ENCODE peak calls at places on chromosomes 12 and 14, in nine cellular contexts. One of them, this sample, is unnamed. For H3K27me3 and H3K36me3, the result is how much of the 10 kb centered on the place peaks cover.

GRCh38 chr14:63727736-63728728 is at the start of gene SGPP1:
- DNase-seq in colonic mucosa: peak
- DNase-seq in effector memory CD4-positive, alpha-beta T cell: peak
- DNase-seq in astrocyte: peak
- DNase-seq in psoas muscle: peak
- DNase-seq in tibial nerve: peak
- DNase-seq in uterus: peak
- DNase-seq in naive thymus-derived CD4-positive, alpha-beta T cell: peak
- DNase-seq in left ventricle myocardium inferior: peak
- DNase-seq in this sample: peak

GRCh38 chr14:94077823-94078222 is 3.2 kb downstream of the DDX24 start:
- DNase-seq in tibial nerve: no peak
- DNase-seq in psoas muscle: no peak
- DNase-seq in naive thymus-derived CD4-positive, alpha-beta T cell: no peak
- DNase-seq in effector memory CD4-positive, alpha-beta T cell: no peak
- DNase-seq in left ventricle myocardium inferior: no peak
- DNase-seq in astrocyte: no peak
- DNase-seq in uterus: no peak
- DNase-seq in colonic mucosa: no peak
- DNase-seq in this sample: no peak

GRCh38 chr14:22122227-22123187 is 448.9 kb upstream of the OR4E1 start:
- DNase-seq in left ventricle myocardium inferior: no peak
- DNase-seq in colonic mucosa: peak
- DNase-seq in psoas muscle: no peak
- DNase-seq in effector memory CD4-positive, alpha-beta T cell: no peak
- DNase-seq in astrocyte: no peak
- DNase-seq in uterus: no peak
- DNase-seq in naive thymus-derived CD4-positive, alpha-beta T cell: peak
- DNase-seq in tibial nerve: no peak
- DNase-seq in this sample: no peak

GRCh38 chr12:61891632-61892031 is 368.6 kb upstream of the USP15 start:
- DNase-seq in uterus: no peak
- DNase-seq in astrocyte: no peak
- DNase-seq in tibial nerve: no peak
- DNase-seq in psoas muscle: no peak
- DNase-seq in colonic mucosa: no peak
- DNase-seq in effector memory CD4-positive, alpha-beta T cell: no peak
- DNase-seq in left ventricle myocardium inferior: no peak
- DNase-seq in naive thymus-derived CD4-positive, alpha-beta T cell: no peak
- DNase-seq in this sample: no peak

GRCh38 chr12:65155784-65156183 is 13.6 kb upstream of the LEMD3 start:
- DNase-seq in psoas muscle: no peak
- DNase-seq in left ventricle myocardium inferior: no peak
- DNase-seq in uterus: no peak
- DNase-seq in naive thymus-derived CD4-positive, alpha-beta T cell: no peak
- DNase-seq in colonic mucosa: no peak
- DNase-seq in effector memory CD4-positive, alpha-beta T cell: no peak
- DNase-seq in astrocyte: no peak
- DNase-seq in tibial nerve: no peak
- DNase-seq in this sample: no peak

GRCh38 chr12:97148941-97149559 is 242.0 kb downstream of the NEDD1 start:
- DNase-seq in colonic mucosa: peak
- DNase-seq in tibial nerve: peak
- DNase-seq in psoas muscle: peak
- DNase-seq in astrocyte: no peak
- DNase-seq in effector memory CD4-positive, alpha-beta T cell: peak
- DNase-seq in left ventricle myocardium inferior: peak
- DNase-seq in uterus: no peak
- DNase-seq in naive thymus-derived CD4-positive, alpha-beta T cell: peak
- DNase-seq in this sample: peak

GRCh38 chr14:74290415-74290814 is 12.3 kb downstream of the ABCD4 start:
- DNase-seq in psoas muscle: no peak
- DNase-seq in left ventricle myocardium inferior: no peak
- DNase-seq in tibial nerve: no peak
- DNase-seq in uterus: no peak
- DNase-seq in astrocyte: no peak
- DNase-seq in effector memory CD4-positive, alpha-beta T cell: no peak
- DNase-seq in colonic mucosa: no peak
- DNase-seq in naive thymus-derived CD4-positive, alpha-beta T cell: peak
- DNase-seq in this sample: peak

GRCh38 chr14:64201296-64201695 is 92.9 kb downstream of the ESR2 start:
- DNase-seq in astrocyte: no peak
- DNase-seq in left ventricle myocardium inferior: no peak
- DNase-seq in effector memory CD4-positive, alpha-beta T cell: no peak
- DNase-seq in uterus: no peak
- DNase-seq in psoas muscle: no peak
- DNase-seq in colonic mucosa: no peak
- DNase-seq in naive thymus-derived CD4-positive, alpha-beta T cell: no peak
- DNase-seq in tibial nerve: no peak
- DNase-seq in this sample: no peak

GRCh38 chr12:124688356-124688992 is 121.1 kb upstream of the NCOR2 start:
- DNase-seq in astrocyte: peak
- DNase-seq in tibial nerve: no peak
- DNase-seq in effector memory CD4-positive, alpha-beta T cell: no peak
- DNase-seq in colonic mucosa: no peak
- DNase-seq in uterus: no peak
- DNase-seq in naive thymus-derived CD4-positive, alpha-beta T cell: no peak
- DNase-seq in psoas muscle: no peak
- DNase-seq in left ventricle myocardium inferior: no peak
- DNase-seq in this sample: no peak

GRCh38 chr12:76106631-76107030 is 22.1 kb upstream of the NAP1L1 start:
- DNase-seq in tibial nerve: no peak
- DNase-seq in colonic mucosa: no peak
- DNase-seq in left ventricle myocardium inferior: no peak
- DNase-seq in effector memory CD4-positive, alpha-beta T cell: no peak
- DNase-seq in naive thymus-derived CD4-positive, alpha-beta T cell: no peak
- DNase-seq in astrocyte: peak
- DNase-seq in psoas muscle: no peak
- DNase-seq in uterus: no peak
- DNase-seq in this sample: no peak

GRCh38 chr14:24069411-24069735 is 2.0 kb upstream of the CPNE6 start:
- DNase-seq in naive thymus-derived CD4-positive, alpha-beta T cell: no peak
- DNase-seq in uterus: no peak
- DNase-seq in colonic mucosa: no peak
- DNase-seq in psoas muscle: no peak
- DNase-seq in astrocyte: no peak
- DNase-seq in left ventricle myocardium inferior: no peak
- DNase-seq in effector memory CD4-positive, alpha-beta T cell: no peak
- DNase-seq in tibial nerve: no peak
- DNase-seq in this sample: no peak

GRCh38 chr14:24072436-24072835 is 1.1 kb downstream of the CPNE6 start:
- DNase-seq in tibial nerve: no peak
- DNase-seq in astrocyte: no peak
- DNase-seq in effector memory CD4-positive, alpha-beta T cell: no peak
- DNase-seq in naive thymus-derived CD4-positive, alpha-beta T cell: no peak
- DNase-seq in colonic mucosa: no peak
- DNase-seq in psoas muscle: no peak
- DNase-seq in uterus: no peak
- DNase-seq in left ventricle myocardium inferior: no peak
- DNase-seq in this sample: no peak

GRCh38 chr14:24071836-24072420 is 566 bp downstream of the CPNE6 start:
- DNase-seq in psoas muscle: no peak
- DNase-seq in uterus: no peak
- DNase-seq in effector memory CD4-positive, alpha-beta T cell: no peak
- DNase-seq in tibial nerve: no peak
- DNase-seq in colonic mucosa: no peak
- DNase-seq in naive thymus-derived CD4-positive, alpha-beta T cell: no peak
- DNase-seq in left ventricle myocardium inferior: no peak
- DNase-seq in astrocyte: no peak
- DNase-seq in this sample: no peak

GRCh38 chr14:24070285-24071143 is 848 bp upstream of the CPNE6 start:
- DNase-seq in colonic mucosa: no peak
- DNase-seq in tibial nerve: no peak
- DNase-seq in uterus: no peak
- DNase-seq in effector memory CD4-positive, alpha-beta T cell: no peak
- DNase-seq in left ventricle myocardium inferior: no peak
- DNase-seq in naive thymus-derived CD4-positive, alpha-beta T cell: no peak
- DNase-seq in astrocyte: no peak
- DNase-seq in psoas muscle: no peak
- DNase-seq in this sample: no peak

DNA sequence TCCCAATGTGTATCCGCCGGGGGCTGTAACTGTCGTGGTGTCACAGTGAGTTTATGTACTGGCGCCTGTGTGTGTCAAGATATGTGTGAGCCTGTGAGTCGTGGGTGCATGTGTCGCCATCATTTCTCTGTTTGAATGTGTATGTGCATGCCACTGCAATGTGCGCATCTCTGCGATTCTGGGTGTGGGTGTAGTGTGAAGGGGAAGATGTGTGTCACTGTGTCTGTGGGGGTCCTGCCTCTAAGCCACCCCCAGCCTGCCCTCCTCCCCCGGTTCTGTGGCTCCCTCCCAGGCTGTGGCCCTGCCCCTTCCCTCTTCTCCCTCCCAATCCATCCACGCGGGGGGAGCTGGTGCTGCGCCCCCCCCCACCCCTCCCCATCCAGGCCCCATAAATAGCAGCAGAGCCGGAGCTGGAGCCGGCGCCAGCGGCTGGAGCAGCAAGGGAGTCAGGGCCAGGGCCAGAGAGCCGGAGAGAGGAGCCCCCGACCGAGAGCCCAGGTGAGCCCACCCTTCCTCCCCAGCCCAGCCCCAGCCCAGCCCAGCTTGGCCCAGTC is at the start of gene CPNE6:
- DNase-seq in left ventricle myocardium inferior: no peak
- DNase-seq in psoas muscle: no peak
- DNase-seq in effector memory CD4-positive, alpha-beta T cell: no peak
- DNase-seq in tibial nerve: no peak
- DNase-seq in uterus: no peak
- DNase-seq in colonic mucosa: no peak
- DNase-seq in naive thymus-derived CD4-positive, alpha-beta T cell: no peak
- DNase-seq in astrocyte: no peak
- DNase-seq in this sample: no peak
- H3K27me3 ChIP-seq in left ventricle myocardium inferior: half or more
- H3K27me3 ChIP-seq in psoas muscle: under half
- H3K27me3 ChIP-seq in effector memory CD4-positive, alpha-beta T cell: under half
- H3K27me3 ChIP-seq in tibial nerve: under half
- H3K27me3 ChIP-seq in uterus: under half
- H3K27me3 ChIP-seq in colonic mucosa: under half
- H3K27me3 ChIP-seq in naive thymus-derived CD4-positive, alpha-beta T cell: under half
- H3K27me3 ChIP-seq in astrocyte: under half
- H3K27me3 ChIP-seq in this sample: under half

DNA sequence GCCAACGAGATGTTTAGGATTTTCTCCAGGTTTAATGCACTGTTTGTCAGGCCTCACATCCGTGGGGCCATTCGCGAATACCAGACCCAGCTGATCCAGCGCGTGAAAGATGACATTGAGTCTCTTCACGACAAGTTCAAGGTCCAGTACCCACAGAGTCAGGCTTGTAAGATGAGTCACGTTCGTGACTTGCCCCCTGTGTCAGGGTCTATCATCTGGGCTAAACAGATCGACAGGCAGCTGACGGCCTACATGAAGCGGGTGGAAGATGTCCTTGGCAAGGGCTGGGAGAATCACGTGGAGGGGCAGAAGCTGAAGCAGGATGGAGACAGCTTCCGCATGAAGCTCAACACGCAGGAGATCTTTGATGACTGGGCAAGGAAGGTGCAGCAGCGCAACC is 21.6 kb downstream of the DYNC1H1 start:
- DNase-seq in effector memory CD4-positive, alpha-beta T cell: no peak
- DNase-seq in naive thymus-derived CD4-positive, alpha-beta T cell: no peak
- DNase-seq in tibial nerve: no peak
- DNase-seq in astrocyte: no peak
- DNase-seq in uterus: no peak
- DNase-seq in colonic mucosa: no peak
- DNase-seq in psoas muscle: no peak
- DNase-seq in left ventricle myocardium inferior: no peak
- DNase-seq in this sample: no peak
- H3K36me3 ChIP-seq in effector memory CD4-positive, alpha-beta T cell: half or more
- H3K36me3 ChIP-seq in naive thymus-derived CD4-positive, alpha-beta T cell: under half
- H3K36me3 ChIP-seq in tibial nerve: under half
- H3K36me3 ChIP-seq in astrocyte: half or more
- H3K36me3 ChIP-seq in uterus: under half
- H3K36me3 ChIP-seq in colonic mucosa: half or more
- H3K36me3 ChIP-seq in psoas muscle: under half
- H3K36me3 ChIP-seq in left ventricle myocardium inferior: half or more
- H3K36me3 ChIP-seq in this sample: half or more

DNA sequence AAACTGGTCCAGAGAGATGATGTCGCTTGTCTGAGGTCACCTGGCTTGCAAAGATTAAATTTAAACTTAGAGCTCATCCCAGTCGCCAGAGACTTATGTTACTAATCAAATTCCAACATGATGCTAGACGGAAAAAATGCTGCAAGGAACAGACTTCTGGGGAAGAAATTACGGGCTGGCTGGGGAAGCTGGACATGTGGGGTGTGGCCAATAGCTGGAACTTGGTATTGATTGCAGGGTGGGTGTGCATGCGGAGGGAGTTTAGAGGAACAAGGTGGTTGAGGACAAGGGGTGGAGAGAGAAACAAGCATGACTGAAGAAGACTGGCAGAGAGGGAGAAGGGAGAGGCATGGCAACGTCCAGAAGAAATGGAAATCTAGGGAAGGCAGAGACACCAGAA is 37.7 kb upstream of the WSCD2 start:
- DNase-seq in uterus: no peak
- DNase-seq in naive thymus-derived CD4-positive, alpha-beta T cell: no peak
- DNase-seq in astrocyte: no peak
- DNase-seq in colonic mucosa: no peak
- DNase-seq in tibial nerve: no peak
- DNase-seq in psoas muscle: no peak
- DNase-seq in effector memory CD4-positive, alpha-beta T cell: no peak
- DNase-seq in left ventricle myocardium inferior: no peak
- DNase-seq in this sample: no peak
- H3K27me3 ChIP-seq in uterus: under half
- H3K27me3 ChIP-seq in naive thymus-derived CD4-positive, alpha-beta T cell: under half
- H3K27me3 ChIP-seq in astrocyte: under half
- H3K27me3 ChIP-seq in colonic mucosa: under half
- H3K27me3 ChIP-seq in tibial nerve: under half
- H3K27me3 ChIP-seq in psoas muscle: under half
- H3K27me3 ChIP-seq in effector memory CD4-positive, alpha-beta T cell: under half
- H3K27me3 ChIP-seq in left ventricle myocardium inferior: half or more
- H3K27me3 ChIP-seq in this sample: under half

GRCh38 chr14:102977475-102977874 is 55.0 kb downstream of the AMN start:
- DNase-seq in tibial nerve: no peak
- DNase-seq in uterus: no peak
- DNase-seq in psoas muscle: no peak
- DNase-seq in naive thymus-derived CD4-positive, alpha-beta T cell: no peak
- DNase-seq in effector memory CD4-positive, alpha-beta T cell: no peak
- DNase-seq in left ventricle myocardium inferior: no peak
- DNase-seq in colonic mucosa: no peak
- DNase-seq in astrocyte: no peak
- DNase-seq in this sample: no peak

GRCh38 chr14:102975662-102976061 is 53.2 kb downstream of the AMN start:
- DNase-seq in naive thymus-derived CD4-positive, alpha-beta T cell: no peak
- DNase-seq in effector memory CD4-positive, alpha-beta T cell: no peak
- DNase-seq in astrocyte: no peak
- DNase-seq in uterus: no peak
- DNase-seq in tibial nerve: no peak
- DNase-seq in left ventricle myocardium inferior: no peak
- DNase-seq in colonic mucosa: no peak
- DNase-seq in psoas muscle: no peak
- DNase-seq in this sample: no peak

GRCh38 chr14:102971836-102972606 is 49.6 kb downstream of the AMN start:
- DNase-seq in uterus: no peak
- DNase-seq in naive thymus-derived CD4-positive, alpha-beta T cell: no peak
- DNase-seq in colonic mucosa: no peak
- DNase-seq in effector memory CD4-positive, alpha-beta T cell: no peak
- DNase-seq in left ventricle myocardium inferior: no peak
- DNase-seq in tibial nerve: no peak
- DNase-seq in astrocyte: no peak
- DNase-seq in psoas muscle: no peak
- DNase-seq in this sample: no peak

GRCh38 chr14:102971314-102971713 is 48.9 kb downstream of the AMN start:
- DNase-seq in naive thymus-derived CD4-positive, alpha-beta T cell: no peak
- DNase-seq in uterus: no peak
- DNase-seq in left ventricle myocardium inferior: no peak
- DNase-seq in tibial nerve: no peak
- DNase-seq in colonic mucosa: no peak
- DNase-seq in effector memory CD4-positive, alpha-beta T cell: no peak
- DNase-seq in psoas muscle: no peak
- DNase-seq in astrocyte: no peak
- DNase-seq in this sample: no peak

GRCh38 chr14:102973706-102974280 is 51.3 kb downstream of the AMN start:
- DNase-seq in tibial nerve: no peak
- DNase-seq in uterus: no peak
- DNase-seq in naive thymus-derived CD4-positive, alpha-beta T cell: no peak
- DNase-seq in effector memory CD4-positive, alpha-beta T cell: no peak
- DNase-seq in colonic mucosa: no peak
- DNase-seq in psoas muscle: no peak
- DNase-seq in astrocyte: no peak
- DNase-seq in left ventricle myocardium inferior: no peak
- DNase-seq in this sample: no peak
- H3K36me3 ChIP-seq in tibial nerve: under half
- H3K36me3 ChIP-seq in uterus: under half
- H3K36me3 ChIP-seq in naive thymus-derived CD4-positive, alpha-beta T cell: under half
- H3K36me3 ChIP-seq in effector memory CD4-positive, alpha-beta T cell: under half
- H3K36me3 ChIP-seq in colonic mucosa: under half
- H3K36me3 ChIP-seq in psoas muscle: under half
- H3K36me3 ChIP-seq in astrocyte: half or more
- H3K36me3 ChIP-seq in left ventricle myocardium inferior: half or more
- H3K36me3 ChIP-seq in this sample: half or more